ENCODE peak calls at places on chromosomes 5 and 9, in four cellular contexts. C is astrocyte, V is RWPE1, H is GM23338. X is an unnamed sample.

GRCh38 chr5:142841511-142842255 is 71.5 kb downstream of the ARHGAP26 start:
- DNase-seq in V (no peak), C (peak; percentile 53), H (peak; percentile 72), X (no peak)

GRCh38 chr5:95723632-95724369 is 7.3 kb upstream of the RHOBTB3 start:
- DNase-seq in V (no peak), C (peak; percentile 71), H (peak; percentile 28), X (no peak)

GRCh38 chr5:173235499-173236394 is 741 bp upstream of the NKX2-5 start:
- DNase-seq in V (no peak), C (no peak), H (peak; percentile 64), X (no peak)

GRCh38 chr5:39547548-39548154 is 122.9 kb upstream of the DAB2 start:
- DNase-seq in V (peak; percentile 62), H (peak; percentile 74), C (peak; percentile 49), X (peak; percentile 39)

GRCh38 chr5:132905938-132906337 is 32.5 kb downstream of the LEAP2 start:
- DNase-seq in H (peak; percentile 32), C (no peak), V (peak; percentile 13), X (peak; percentile 30)

GRCh38 chr9:3520564-3520963 is 5.2 kb downstream of the RFX3 start:
- DNase-seq in H (peak; percentile 21), V (no peak), C (no peak), X (no peak)

GRCh38 chr9:116352958-116353357 is 199.4 kb downstream of the PAPPA start:
- DNase-seq in C (no peak), H (no peak), V (no peak), X (no peak)

GRCh38 chr5:168947212-168947868 is 353.6 kb downstream of the SLIT3 start:
- DNase-seq in H (peak; percentile 86), C (no peak), V (peak; percentile 39), X (no peak)

GRCh38 chr5:3107118-3107517 is 355.6 kb upstream of the IRX2 start:
- DNase-seq in C (no peak), V (no peak), H (peak; percentile 62), X (no peak)

GRCh38 chr5:61771062-61771461 is 439.0 kb downstream of the ZSWIM6 start:
- DNase-seq in H (no peak), C (no peak), V (no peak), X (no peak)

GRCh38 chr5:14413331-14413750 is 168.3 kb upstream of the OTULINL start:
- DNase-seq in C (no peak), V (no peak), H (no peak), X (no peak)

GRCh38 chr5:67257500-67257899 is 60.9 kb upstream of the CD180 start:
- DNase-seq in H (no peak), V (peak; percentile 72), C (no peak), X (no peak)

GRCh38 chr9:124110307-124110915 is 98.8 kb downstream of the LHX2 start:
- DNase-seq in C (peak; percentile 51), H (peak; percentile 88), V (peak; percentile 88), X (peak; percentile 43)

GRCh38 chr9:134099123-134099761 is 31.4 kb upstream of the BRD3 start:
- DNase-seq in V (peak; percentile 77), C (no peak), H (peak; percentile 82), X (peak; percentile 26)

GRCh38 chr5:143933434-143933833 is 121.5 kb downstream of the HMHB1 start:
- DNase-seq in H (no peak), V (no peak), C (no peak), X (no peak)

GRCh38 chr9:13728917-13729811 is 449.7 kb upstream of the MPDZ start:
- DNase-seq in V (peak; percentile 20), C (peak; percentile 73), H (no peak), X (no peak)

GRCh38 chr5:132470596-132470995 is 20.0 kb downstream of the IRF1 start:
- DNase-seq in H (no peak), C (no peak), V (no peak), X (no peak)

GRCh38 chr9:125888220-125888619 is 141.0 kb downstream of the PBX3 start:
- DNase-seq in H (no peak), C (peak; percentile 69), V (no peak), X (no peak)

GRCh38 chr5:28576022-28576421 is 1537.6 kb upstream of the CDH9 start:
- DNase-seq in C (peak; percentile 3), V (no peak), H (peak; percentile 66), X (no peak)

GRCh38 chr5:28574616-28575015 is 1536.2 kb upstream of the CDH9 start:
- DNase-seq in H (no peak), C (no peak), V (no peak), X (no peak)

GRCh38 chr5:28580616-28581015 is 1542.2 kb upstream of the CDH9 start:
- DNase-seq in V (no peak), H (no peak), C (peak; percentile 80), X (no peak)

DNA sequence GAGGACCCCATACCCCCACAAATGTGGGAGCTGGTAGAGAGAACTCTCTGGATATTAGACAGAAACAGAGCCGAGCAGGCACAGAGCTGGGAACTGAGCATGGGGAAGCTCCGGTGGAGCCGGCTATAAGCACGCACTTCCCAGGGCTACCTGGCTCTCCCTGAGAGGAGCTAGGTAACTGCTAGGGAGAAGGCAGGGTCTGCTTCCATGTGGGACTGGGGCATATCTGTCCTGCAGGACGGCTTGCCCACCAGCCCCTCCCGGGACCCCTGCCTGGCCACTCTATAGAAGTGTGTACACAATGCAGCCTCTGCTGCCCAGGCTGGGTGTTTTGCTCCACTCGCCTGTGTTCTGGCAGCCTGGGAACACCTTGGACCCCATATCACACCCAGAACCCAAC is 1537.0 kb upstream of the CDH9 start:
- DNase-seq in C (no peak), H (no peak), V (no peak), X (no peak)
- H3K27ac ChIP-seq in C (no peak overlapping the region), H (no peak overlapping the region), V (no peak overlapping the region), X (no peak overlapping the region)

GRCh38 chr5:92678576-92679105 is 902.4 kb downstream of the NR2F1-AS1 start:
- DNase-seq in V (no peak), C (no peak), H (peak; percentile 39), X (no peak)
- TF ChIP-seq CTCF in V (no peak), C (no peak), H (peak; percentile 52), X (no peak)

DNA sequence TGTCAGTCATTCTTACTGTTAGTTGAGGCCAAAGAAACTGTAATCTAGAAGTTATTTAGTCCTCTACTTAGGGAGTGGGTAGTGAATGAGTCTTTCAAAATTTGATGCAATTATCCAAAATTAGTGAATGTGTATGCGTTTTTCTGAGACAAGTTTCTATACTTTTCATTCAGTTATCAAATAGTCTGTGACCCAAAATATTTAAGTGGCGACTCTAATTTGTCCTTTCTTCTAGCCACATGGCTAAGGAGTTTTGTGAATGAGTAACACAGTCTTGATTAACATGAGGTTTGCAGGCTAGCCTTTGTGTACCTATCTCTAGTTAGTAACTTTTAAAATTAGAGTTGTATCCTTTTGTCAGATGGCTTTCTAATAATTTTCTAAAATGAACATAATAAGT is 45.6 kb downstream of the COMMD10 start:
- DNase-seq in V (no peak), C (peak; percentile 76), H (no peak), X (no peak)
- H3K27ac ChIP-seq in V (no peak overlapping the region), C (peak overlapping the region; percentile 46), H (no peak overlapping the region), X (no peak overlapping the region)

DNA sequence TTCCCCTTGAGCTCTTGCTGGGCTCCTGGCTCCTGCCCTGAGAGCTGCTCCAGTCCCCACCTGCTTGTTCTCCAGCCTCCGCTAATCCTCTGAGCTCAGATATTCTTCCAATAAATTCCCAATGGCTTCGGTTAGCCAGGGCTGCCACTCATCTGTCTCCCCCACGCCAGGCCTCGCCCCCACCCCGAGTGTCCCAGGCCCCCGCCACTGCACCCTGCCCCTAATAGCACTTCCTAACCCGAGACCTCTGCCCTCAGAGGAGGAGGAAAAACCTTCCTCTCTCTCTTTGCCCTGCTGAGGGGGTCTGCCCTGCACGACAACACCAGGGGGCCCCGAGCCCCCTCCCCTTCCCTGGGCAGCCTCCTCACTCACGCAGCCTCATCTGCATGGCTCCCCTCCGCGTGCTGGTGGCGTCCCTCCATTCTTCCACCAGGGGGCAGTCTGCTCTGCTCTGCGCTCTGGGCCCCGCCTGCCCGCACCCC is 5.4 kb upstream of the LCN15 start:
- DNase-seq in C (no peak), H (peak; percentile 90), V (peak; percentile 34), X (no peak)
- TF ChIP-seq CTCF in C (no peak), H (peak; percentile 80), V (no peak), X (no peak)

GRCh38 chr9:130961511-130962300 is 22.7 kb upstream of the FIBCD1 start:
- DNase-seq in H (no peak), C (no peak), V (no peak), X (no peak)

GRCh38 chr9:130963337-130963908 is 24.4 kb upstream of the FIBCD1 start:
- DNase-seq in V (no peak), H (no peak), C (peak; percentile 37), X (no peak)

GRCh38 chr9:130960522-130961378 is 21.7 kb upstream of the FIBCD1 start:
- DNase-seq in V (no peak), H (no peak), C (no peak), X (no peak)

GRCh38 chr9:130963916-130964315 is 24.9 kb upstream of the FIBCD1 start:
- DNase-seq in H (no peak), V (no peak), C (no peak), X (no peak)

GRCh38 chr9:130962418-130963316 is 23.6 kb upstream of the FIBCD1 start:
- DNase-seq in H (no peak), C (peak; percentile 95), V (peak; percentile 100), X (no peak)
- H3K27ac ChIP-seq in H (no peak overlapping the region), C (peak overlapping the region; percentile 52), V (peak overlapping the region; percentile 88), X (no peak overlapping the region)

GRCh38 chr9:84121991-84122523 is 141.5 kb downstream of the RMI1 start:
- DNase-seq in V (no peak), C (peak; percentile 77), H (no peak), X (no peak)
- TF ChIP-seq CTCF in V (no peak), C (no peak), H (no peak), X (no peak)

GRCh38 chr9:9536481-9536880 is 1076.3 kb downstream of the PTPRD start:
- DNase-seq in V (no peak), H (peak; percentile 17), C (no peak), X (no peak)
- H3K27ac ChIP-seq in V (no peak overlapping the region), H (no peak overlapping the region), C (no peak overlapping the region), X (no peak overlapping the region)

X was measured in prostate gland.